ENCODE peak calls at places on chromosomes 12 and 14, in eight cellular contexts. One of them, this sample, is unnamed.
A peak's percentile ranks its signal among the peaks of the same experiment; 100 is the strongest.

GRCh38 chr14:55427439-55427838 is 13.0 kb downstream of the TBPL2 start:
- DNase-seq in ACHN: no peak
- DNase-seq in sciatic nerve: no peak
- DNase-seq in fibroblast of mammary gland: no peak
- DNase-seq in hepatic stellate cell: no peak
- DNase-seq in substantia nigra: no peak
- DNase-seq in endothelial cell: no peak
- DNase-seq in amniotic stem cell: no peak
- DNase-seq in this sample: no peak

GRCh38 chr12:50621435-50622304 is 116.9 kb downstream of the DIP2B start:
- DNase-seq in ACHN: no peak
- DNase-seq in sciatic nerve: no peak
- DNase-seq in fibroblast of mammary gland: no peak
- DNase-seq in hepatic stellate cell: no peak
- DNase-seq in substantia nigra: peak; percentile 56
- DNase-seq in endothelial cell: no peak
- DNase-seq in amniotic stem cell: no peak
- DNase-seq in this sample: no peak

GRCh38 chr14:56874375-56874774 is 64.1 kb upstream of the OTX2 start:
- DNase-seq in ACHN: no peak
- DNase-seq in sciatic nerve: no peak
- DNase-seq in fibroblast of mammary gland: peak; percentile 0
- DNase-seq in hepatic stellate cell: no peak
- DNase-seq in substantia nigra: no peak
- DNase-seq in endothelial cell: peak; percentile 53
- DNase-seq in amniotic stem cell: no peak
- DNase-seq in this sample: peak; percentile 72

GRCh38 chr14:100609331-100609870 is 22.2 kb upstream of the BEGAIN start:
- DNase-seq in ACHN: no peak
- DNase-seq in sciatic nerve: peak; percentile 51
- DNase-seq in fibroblast of mammary gland: no peak
- DNase-seq in hepatic stellate cell: no peak
- DNase-seq in substantia nigra: no peak
- DNase-seq in endothelial cell: no peak
- DNase-seq in amniotic stem cell: no peak
- DNase-seq in this sample: no peak

GRCh38 chr12:495466-495865 is 35.7 kb downstream of the B4GALNT3 start:
- DNase-seq in ACHN: no peak
- DNase-seq in sciatic nerve: no peak
- DNase-seq in fibroblast of mammary gland: no peak
- DNase-seq in hepatic stellate cell: no peak
- DNase-seq in substantia nigra: no peak
- DNase-seq in endothelial cell: no peak
- DNase-seq in amniotic stem cell: no peak
- DNase-seq in this sample: peak; percentile 1

GRCh38 chr12:107399061-107399460 is 286.5 kb upstream of the PWP1 start:
- DNase-seq in ACHN: no peak
- DNase-seq in sciatic nerve: no peak
- DNase-seq in fibroblast of mammary gland: no peak
- DNase-seq in hepatic stellate cell: no peak
- DNase-seq in substantia nigra: no peak
- DNase-seq in endothelial cell: no peak
- DNase-seq in amniotic stem cell: no peak
- DNase-seq in this sample: no peak

GRCh38 chr14:76011959-76012802 is 26.6 kb downstream of the IFT43 start:
- DNase-seq in ACHN: no peak
- DNase-seq in sciatic nerve: no peak
- DNase-seq in fibroblast of mammary gland: no peak
- DNase-seq in hepatic stellate cell: peak; percentile 68
- DNase-seq in substantia nigra: no peak
- DNase-seq in endothelial cell: no peak
- DNase-seq in amniotic stem cell: no peak
- DNase-seq in this sample: no peak

GRCh38 chr12:47112679-47113078 is 32.9 kb upstream of the AMIGO2 start:
- DNase-seq in ACHN: no peak
- DNase-seq in sciatic nerve: no peak
- DNase-seq in fibroblast of mammary gland: no peak
- DNase-seq in hepatic stellate cell: no peak
- DNase-seq in substantia nigra: no peak
- DNase-seq in endothelial cell: no peak
- DNase-seq in amniotic stem cell: no peak
- DNase-seq in this sample: no peak

GRCh38 chr12:2853626-2854025 is 3.2 kb downstream of the TEX52 start:
- DNase-seq in ACHN: peak; percentile 88
- DNase-seq in sciatic nerve: peak; percentile 91
- DNase-seq in fibroblast of mammary gland: peak; percentile 70
- DNase-seq in hepatic stellate cell: peak; percentile 94
- DNase-seq in substantia nigra: peak; percentile 87
- DNase-seq in endothelial cell: peak; percentile 93
- DNase-seq in amniotic stem cell: peak; percentile 38
- DNase-seq in this sample: peak; percentile 96

GRCh38 chr14:71138236-71139057 is 231.2 kb downstream of the PCNX1 start:
- DNase-seq in ACHN: no peak
- DNase-seq in sciatic nerve: no peak
- DNase-seq in fibroblast of mammary gland: peak; percentile 17
- DNase-seq in hepatic stellate cell: no peak
- DNase-seq in substantia nigra: no peak
- DNase-seq in endothelial cell: no peak
- DNase-seq in amniotic stem cell: no peak
- DNase-seq in this sample: no peak

GRCh38 chr14:29243355-29243754 is 476.8 kb downstream of the FOXG1 start:
- DNase-seq in ACHN: peak; percentile 22
- DNase-seq in sciatic nerve: no peak
- DNase-seq in fibroblast of mammary gland: peak; percentile 82
- DNase-seq in hepatic stellate cell: no peak
- DNase-seq in substantia nigra: no peak
- DNase-seq in endothelial cell: no peak
- DNase-seq in amniotic stem cell: no peak
- DNase-seq in this sample: no peak

GRCh38 chr12:127355061-127355820 is 911.7 kb upstream of the TMEM132C start:
- DNase-seq in ACHN: peak; percentile 53
- DNase-seq in sciatic nerve: no peak
- DNase-seq in fibroblast of mammary gland: peak; percentile 37
- DNase-seq in hepatic stellate cell: peak; percentile 25
- DNase-seq in substantia nigra: no peak
- DNase-seq in endothelial cell: no peak
- DNase-seq in amniotic stem cell: no peak
- DNase-seq in this sample: no peak

GRCh38 chr12:69685810-69686209 is 13.3 kb downstream of the BEST3 start:
- DNase-seq in ACHN: peak; percentile 71
- DNase-seq in sciatic nerve: no peak
- DNase-seq in fibroblast of mammary gland: peak; percentile 92
- DNase-seq in hepatic stellate cell: peak; percentile 7
- DNase-seq in substantia nigra: no peak
- DNase-seq in endothelial cell: no peak
- DNase-seq in amniotic stem cell: no peak
- DNase-seq in this sample: no peak

This sample was measured in iPS-NIHi11.